ENCODE peak calls at places on chromosomes 13 and 19, in seven cellular contexts. N is breast epithelium, O is tibial nerve, S is A549, K is heart left ventricle, D is Peyer's patch, X is K562. U is an unnamed sample.

GRCh38 chr13:38951525-38952313 is 38.9 kb downstream of the STOML3 start:
- DNase-seq in N (no peak), O (no peak), S (no peak), K (no peak), D (no peak), X (no peak), U (no peak)

GRCh38 chr19:10353793-10354391 is 14.5 kb upstream of the ICAM3 start:
- DNase-seq in N (no peak), O (peak), S (peak), K (peak), D (no peak), X (peak), U (no peak)

GRCh38 chr19:29535984-29536508 is 10.3 kb downstream of the VSTM2B start:
- DNase-seq in N (no peak), O (no peak), S (no peak), K (no peak), D (peak), X (no peak), U (no peak)

GRCh38 chr13:72221276-72221962 is 354.4 kb upstream of the DACH1 start:
- DNase-seq in N (no peak), O (no peak), S (peak), K (no peak), D (peak), X (peak), U (no peak)

GRCh38 chr13:30892966-30893365 is 13.1 kb upstream of the MEDAG start:
- DNase-seq in N (no peak), O (no peak), S (peak), K (no peak), D (no peak), X (peak), U (no peak)

GRCh38 chr13:114001331-114002008 is 27.6 kb upstream of the C13orf46 start:
- DNase-seq in N (no peak), O (no peak), S (no peak), K (no peak), D (no peak), X (no peak), U (no peak)

GRCh38 chr13:52010890-52011689 is at the start of gene ATP7B:
- DNase-seq in N (no peak), O (no peak), S (peak), K (peak), D (no peak), X (peak), U (no peak)

GRCh38 chr13:43804461-43805070 is 17.8 kb upstream of the ENOX1 start:
- DNase-seq in N (no peak), O (no peak), S (peak), K (no peak), D (no peak), X (peak), U (no peak)

GRCh38 chr19:18676692-18677091 is 6.8 kb upstream of the CRTC1 start:
- DNase-seq in N (no peak), O (no peak), S (no peak), K (no peak), D (no peak), X (no peak), U (no peak)

GRCh38 chr19:13865578-13866462 is 11.1 kb upstream of the NANOS3 start:
- DNase-seq in N (no peak), O (no peak), S (no peak), K (no peak), D (no peak), X (no peak), U (no peak)
- TF ChIP-seq POLR2A in N (no peak), O (no peak), S (no peak), K (no peak), D (no peak), X (no peak), U (no peak)

DNA sequence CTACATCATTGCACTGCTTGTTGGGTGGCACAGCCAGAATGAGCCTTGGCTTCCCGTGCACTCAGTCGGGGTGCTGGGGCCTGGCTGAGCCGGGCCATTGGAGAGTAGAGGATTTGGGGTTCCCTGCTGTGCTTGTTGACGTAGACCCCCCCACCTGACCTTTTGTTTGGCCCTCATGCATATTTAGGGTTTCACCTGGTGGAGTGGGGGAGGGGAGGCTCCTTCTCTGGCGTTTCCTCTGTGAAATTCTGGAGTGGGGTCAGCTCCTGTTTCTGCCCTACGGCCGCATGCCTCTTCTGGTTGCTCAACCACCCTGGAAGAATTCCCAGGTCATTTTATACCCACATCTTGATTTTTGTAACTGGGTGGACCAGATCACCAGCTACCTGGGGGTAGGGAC is 82.8 kb downstream of the SIPA1L3 start:
- DNase-seq in N (peak), O (no peak), S (no peak), K (no peak), D (no peak), X (no peak), U (no peak)
- H3K27ac ChIP-seq in N (peak), O (no peak), S (no peak), K (no peak), D (no peak), X (no peak), U (no peak)

DNA sequence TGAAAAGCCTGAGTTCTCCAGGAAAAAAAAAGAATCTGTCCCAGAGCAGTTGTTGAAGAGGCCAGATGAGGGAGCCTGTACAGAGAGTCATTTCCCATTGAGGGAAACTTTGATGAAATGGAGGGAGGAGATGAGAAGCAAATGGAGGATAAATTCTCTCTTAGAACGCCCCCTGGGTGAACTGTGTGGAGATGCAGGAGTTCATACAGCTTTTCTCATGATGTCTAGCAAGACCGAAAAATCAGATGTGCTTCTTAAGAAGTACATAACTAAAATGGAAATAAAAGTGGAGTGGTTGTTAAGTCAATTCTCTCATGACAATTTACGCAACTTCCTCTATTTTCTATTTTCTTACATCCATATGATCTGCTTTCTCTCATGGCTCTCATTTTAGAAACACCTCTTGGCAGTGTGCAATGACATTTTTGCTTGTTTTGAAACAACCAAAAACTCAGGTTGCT is 1263.1 kb downstream of the PCDH9 start:
- DNase-seq in N (no peak), O (no peak), S (peak), K (no peak), D (no peak), X (peak), U (no peak)
- TF ChIP-seq CTCF in N (no peak), O (no peak), S (peak), K (peak), D (no peak), X (no peak), U (no peak)

GRCh38 chr19:31515931-31516330 is 166.7 kb upstream of the TSHZ3 start:
- DNase-seq in N (no peak), O (no peak), S (no peak), K (no peak), D (no peak), X (no peak), U (no peak)
- TF ChIP-seq POLR2A in N (no peak), O (no peak), S (no peak), K (no peak), D (no peak), X (no peak), U (no peak)

GRCh38 chr19:50313812-50314536 is 15.2 kb downstream of the KCNC3 start:
- DNase-seq in N (no peak), O (no peak), S (no peak), K (no peak), D (peak), X (no peak), U (no peak)

GRCh38 chr19:50310759-50311465 is 18.3 kb downstream of the KCNC3 start:
- DNase-seq in N (no peak), O (no peak), S (no peak), K (no peak), D (no peak), X (no peak), U (no peak)

GRCh38 chr19:50311723-50312635 is 17.2 kb downstream of the KCNC3 start:
- DNase-seq in N (no peak), O (no peak), S (peak), K (no peak), D (no peak), X (peak), U (no peak)

GRCh38 chr19:50314724-50315700 is 14.2 kb downstream of the KCNC3 start:
- DNase-seq in N (no peak), O (no peak), S (no peak), K (no peak), D (peak), X (no peak), U (no peak)

GRCh38 chr19:50312967-50313811 is 16.0 kb downstream of the KCNC3 start:
- DNase-seq in N (no peak), O (no peak), S (no peak), K (no peak), D (peak), X (no peak), U (no peak)
- H3K27ac ChIP-seq in N (no peak), O (no peak), S (peak), K (no peak), D (no peak), X (no peak), U (no peak)

GRCh38 chr13:48975101-48975925 is at the start of gene FNDC3A:
- DNase-seq in N (peak), O (no peak), S (peak), K (peak), D (peak), X (peak), U (no peak)
- TF ChIP-seq CTCF in N (no peak), O (peak), S (no peak), K (no peak), D (no peak), X (no peak), U (peak)

GRCh38 chr19:44113138-44113783 is at the start of gene ZNF225:
- DNase-seq in N (peak), O (peak), S (peak), K (peak), D (peak), X (peak), U (peak)
- TF ChIP-seq POLR2A in N (no peak), O (peak), S (peak), K (peak), D (peak), X (peak), U (no peak)